ENCODE peak calls at places on chromosomes 11 and 22, in six cellular contexts. P is aorta, O is brain microvascular endothelial cell, Q is testis, Y is esophagus squamous epithelium, F is ovary. G is an unnamed sample.
A peak's percentile ranks its signal among the peaks of the same experiment; 100 is the strongest.

GRCh38 chr11:27194976-27195375 is 154.4 kb downstream of the BBOX1 start:
- DNase-seq in P (no peak), O (no peak), Q (no peak), Y (no peak), F (no peak), G (no peak)

GRCh38 chr11:8760896-8761295 is 78.3 kb downstream of the RPL27A start:
- DNase-seq in P (no peak), O (no peak), Q (no peak), Y (no peak), F (no peak), G (no peak)

GRCh38 chr22:44019846-44020245 is 4.3 kb upstream of the PARVB start:
- DNase-seq in P (peak; percentile 9), O (no peak), Q (no peak), Y (no peak), F (no peak), G (no peak)

GRCh38 chr11:44536779-44537516 is 28.5 kb upstream of the CD82 start:
- DNase-seq in P (no peak), O (no peak), Q (peak; percentile 35), Y (no peak), F (no peak), G (no peak)

GRCh38 chr22:24146791-24147353 is 34.4 kb upstream of the SUSD2 start:
- DNase-seq in P (no peak), O (peak; percentile 29), Q (peak; percentile 56), Y (no peak), F (peak; percentile 76), G (no peak)

GRCh38 chr22:19843857-19844422 is 10.7 kb downstream of the GNB1L start:
- DNase-seq in P (no peak), O (no peak), Q (no peak), Y (no peak), F (no peak), G (no peak)

GRCh38 chr22:43829448-43829821 is 17.3 kb upstream of the EFCAB6 start:
- DNase-seq in P (peak; percentile 65), O (no peak), Q (no peak), Y (no peak), F (no peak), G (peak; percentile 37)

GRCh38 chr11:11525283-11525682 is 96.5 kb downstream of the GALNT18 start:
- DNase-seq in P (no peak), O (no peak), Q (no peak), Y (no peak), F (no peak), G (no peak)

GRCh38 chr11:86484164-86484794 is 109.6 kb downstream of the CCDC81 start:
- DNase-seq in P (peak; percentile 89), O (peak; percentile 97), Q (no peak), Y (no peak), F (peak; percentile 41), G (no peak)

GRCh38 chr11:1351278-1351937 is 38.3 kb upstream of the BRSK2 start:
- DNase-seq in P (peak; percentile 36), O (no peak), Q (no peak), Y (no peak), F (no peak), G (no peak)

GRCh38 chr11:69540118-69541000 is 58.9 kb downstream of the LINC01488 start:
- DNase-seq in P (peak; percentile 93), O (no peak), Q (no peak), Y (no peak), F (no peak), G (no peak)

GRCh38 chr11:124638500-124638899 is 15.8 kb downstream of the TBRG1 start:
- DNase-seq in P (no peak), O (no peak), Q (no peak), Y (no peak), F (no peak), G (no peak)

GRCh38 chr11:92340839-92341238 is 116.2 kb downstream of the FAT3 start:
- DNase-seq in P (no peak), O (peak; percentile 43), Q (peak; percentile 56), Y (no peak), F (no peak), G (peak; percentile 37)

GRCh38 chr22:50399751-50400331 is 56.7 kb downstream of the PPP6R2 start:
- DNase-seq in P (no peak), O (peak; percentile 22), Q (peak; percentile 54), Y (no peak), F (no peak), G (no peak)

GRCh38 chr11:118415739-118416068 is 14.3 kb downstream of the ATP5MG start:
- DNase-seq in P (no peak), O (peak; percentile 95), Q (no peak), Y (no peak), F (no peak), G (peak; percentile 27)

GRCh38 chr11:7667460-7667859 is 5.8 kb downstream of the CYB5R2 start:
- DNase-seq in P (no peak), O (peak; percentile 35), Q (no peak), Y (no peak), F (no peak), G (no peak)

GRCh38 chr11:90134420-90135003 is at the start of gene NAALAD2:
- DNase-seq in P (peak; percentile 77), O (peak; percentile 22), Q (peak; percentile 87), Y (no peak), F (peak; percentile 49), G (peak; percentile 60)

GRCh38 chr11:121895919-121896318 is 220.1 kb downstream of the BLID start:
- DNase-seq in P (no peak), O (no peak), Q (no peak), Y (no peak), F (no peak), G (no peak)

GRCh38 chr11:119236490-119236889 is 30.4 kb downstream of the CBL start:
- DNase-seq in P (no peak), O (no peak), Q (no peak), Y (no peak), F (no peak), G (no peak)

GRCh38 chr11:123374622-123374968 is 55.5 kb upstream of the GRAMD1B start:
- DNase-seq in P (no peak), O (no peak), Q (no peak), Y (no peak), F (no peak), G (no peak)

GRCh38 chr11:123378096-123378495 is 52.0 kb upstream of the GRAMD1B start:
- DNase-seq in P (no peak), O (no peak), Q (no peak), Y (no peak), F (no peak), G (no peak)

GRCh38 chr11:123373754-123374621 is 56.1 kb upstream of the GRAMD1B start:
- DNase-seq in P (no peak), O (no peak), Q (no peak), Y (no peak), F (no peak), G (no peak)

GRCh38 chr11:123377355-123377754 is 52.7 kb upstream of the GRAMD1B start:
- DNase-seq in P (no peak), O (no peak), Q (no peak), Y (no peak), F (no peak), G (no peak)

GRCh38 chr11:123375832-123376231 is 54.2 kb upstream of the GRAMD1B start:
- DNase-seq in P (no peak), O (no peak), Q (no peak), Y (no peak), F (no peak), G (no peak)
- H3K27ac ChIP-seq in P (no peak overlapping the region), O (no peak overlapping the region), Q (no peak overlapping the region), Y (no peak overlapping the region), F (no peak overlapping the region), G (no peak overlapping the region)

GRCh38 chr22:46430961-46431838 is 95.7 kb downstream of the TRMU start:
- DNase-seq in P (no peak), O (no peak), Q (no peak), Y (no peak), F (no peak), G (no peak)

GRCh38 chr22:46433318-46433717 is 97.8 kb downstream of the TRMU start:
- DNase-seq in P (peak; percentile 77), O (no peak), Q (no peak), Y (no peak), F (no peak), G (no peak)

GRCh38 chr22:46429327-46429853 is 93.9 kb downstream of the TRMU start:
- DNase-seq in P (no peak), O (no peak), Q (no peak), Y (no peak), F (no peak), G (no peak)

GRCh38 chr22:46428602-46429326 is 93.2 kb downstream of the TRMU start:
- DNase-seq in P (peak; percentile 65), O (no peak), Q (no peak), Y (no peak), F (no peak), G (no peak)

DNA sequence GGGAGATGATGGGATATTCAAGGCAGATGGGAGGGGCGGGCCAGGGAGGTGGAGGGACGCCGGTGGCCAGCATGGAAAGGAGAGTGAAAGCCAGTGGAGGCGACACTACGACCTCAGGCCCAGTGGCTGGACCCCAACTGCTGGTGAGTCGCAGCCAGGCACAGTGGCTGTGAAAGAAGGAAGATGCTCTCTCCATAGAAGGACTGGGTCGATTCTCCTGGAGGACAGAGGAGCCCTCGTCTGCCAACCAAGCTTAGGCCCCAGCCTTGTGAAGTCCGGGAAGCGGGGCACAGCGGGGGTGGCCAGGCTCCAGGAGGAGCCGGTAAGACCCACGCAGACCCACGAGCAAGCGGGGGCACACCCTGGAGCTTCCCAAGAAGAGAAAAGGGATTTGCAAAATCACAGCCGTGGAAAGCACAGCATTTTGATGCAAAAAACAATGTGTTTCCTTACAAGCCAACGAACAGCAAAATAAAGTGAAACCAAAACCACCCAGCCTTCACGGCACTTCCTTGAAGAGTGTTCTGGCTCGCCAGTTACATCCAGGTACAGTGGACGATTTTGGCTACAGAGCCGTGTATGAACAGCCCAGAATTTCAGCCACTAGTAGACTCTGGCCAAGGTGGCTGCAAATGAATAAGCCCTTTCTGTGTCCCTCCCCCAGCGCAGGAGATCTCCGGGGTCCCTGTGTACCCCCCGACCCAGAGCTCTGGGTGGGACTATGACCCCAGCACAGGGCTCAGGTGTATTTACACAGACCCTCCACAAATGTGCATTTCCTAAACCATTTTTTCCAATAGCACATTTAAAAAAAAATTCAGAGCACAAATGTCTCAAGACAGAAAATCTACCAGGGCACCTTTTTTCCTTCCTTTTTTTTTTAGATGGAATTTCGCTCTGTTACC is 96.9 kb downstream of the TRMU start:
- DNase-seq in P (no peak), O (no peak), Q (no peak), Y (no peak), F (no peak), G (no peak)
- H3K4me3 ChIP-seq in P (no peak overlapping the region), O (no peak overlapping the region), Q (no peak overlapping the region), Y (peak overlapping the region; percentile 5), F (no peak overlapping the region), G (peak overlapping the region; percentile 28)

DNA sequence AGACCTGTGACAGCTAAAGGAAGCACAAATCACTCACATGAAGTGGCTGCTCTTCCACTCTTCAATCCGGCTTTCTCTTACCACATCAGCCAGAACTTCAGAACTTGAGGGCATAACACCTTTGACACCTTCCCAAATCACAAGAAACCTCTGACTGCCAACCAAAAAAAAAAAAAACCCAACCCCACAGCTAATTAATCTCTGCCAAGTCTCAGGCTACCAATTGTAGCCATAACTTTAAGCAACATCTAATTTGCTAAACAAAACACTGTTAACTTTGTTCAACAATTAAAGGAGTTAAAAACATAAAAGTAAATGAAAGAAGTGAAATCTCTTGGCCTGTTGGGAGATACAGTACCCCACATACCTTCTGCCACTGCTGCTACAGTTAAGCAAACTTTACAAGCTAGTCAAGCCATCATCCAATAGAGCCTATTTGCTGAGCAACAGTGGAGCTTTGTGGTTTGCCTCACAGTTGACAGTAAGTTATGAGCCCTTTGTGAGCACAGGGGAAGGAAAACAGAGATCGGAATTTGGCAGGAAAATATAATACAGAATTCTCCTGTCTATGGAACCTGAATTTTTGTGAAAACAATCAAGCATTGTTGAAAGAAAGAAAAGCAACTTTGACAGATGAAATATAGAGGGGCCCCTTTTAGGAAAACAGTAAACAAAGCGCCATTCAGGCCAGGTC is at the start of gene SOX6:
- DNase-seq in P (no peak), O (peak; percentile 5), Q (peak; percentile 14), Y (no peak), F (no peak), G (no peak)
- H3K27ac ChIP-seq in P (peak within 1 kb of the TSS; percentile 51), O (no peak within 1 kb of the TSS), Q (no peak within 1 kb of the TSS), Y (no peak within 1 kb of the TSS), F (no peak within 1 kb of the TSS), G (no peak within 1 kb of the TSS)

GRCh38 chr22:33923033-33923432 is 2.8 kb upstream of the LARGE1 start:
- DNase-seq in P (no peak), O (no peak), Q (no peak), Y (no peak), F (no peak), G (no peak)
- H3K4me3 ChIP-seq in P (peak overlapping the region; percentile 58), O (no peak overlapping the region), Q (no peak overlapping the region), Y (peak overlapping the region; percentile 44), F (peak overlapping the region; percentile 64), G (peak overlapping the region; percentile 60)

G was measured in right lobe of liver.